ENCODE peak calls at places on chromosomes 12 and 14, in four cellular contexts. W, U, J and O are unnamed samples.

GRCh38 chr12:92654929-92655328 is 47.9 kb upstream of the PLEKHG7 start:
- DNase-seq in W (peak), U (no peak), J (peak), O (no peak)

GRCh38 chr12:62438098-62438692 is 28.4 kb upstream of the MON2 start:
- DNase-seq in W (peak), U (peak), J (no peak), O (no peak)

GRCh38 chr12:1880876-1881275 is 37.6 kb downstream of the CACNA2D4 start:
- DNase-seq in W (no peak), U (no peak), J (no peak), O (peak)

GRCh38 chr12:107468182-107468581 is 217.4 kb upstream of the PWP1 start:
- DNase-seq in W (no peak), U (peak), J (no peak), O (no peak)

GRCh38 chr12:64090047-64090446 is 132.0 kb downstream of the KICS2 start:
- DNase-seq in W (no peak), U (no peak), J (no peak), O (no peak)

GRCh38 chr12:119365451-119365850 is 30.9 kb downstream of the CCDC60 start:
- DNase-seq in W (no peak), U (no peak), J (no peak), O (no peak)

GRCh38 chr14:91252901-91253794 is 8.6 kb upstream of the GPR68 start:
- DNase-seq in W (no peak), U (no peak), J (no peak), O (no peak)

GRCh38 chr12:65685514-65685913 is 138.8 kb upstream of the HMGA2 start:
- DNase-seq in W (peak), U (no peak), J (no peak), O (no peak)

GRCh38 chr12:31749024-31749704 is 20.3 kb upstream of the AMN1 start:
- DNase-seq in W (peak), U (peak), J (peak), O (peak)

GRCh38 chr12:25130741-25131188 is 64.2 kb downstream of the DNAI7 start:
- DNase-seq in W (peak), U (no peak), J (no peak), O (no peak)

GRCh38 chr12:98388126-98388525 is 127.3 kb upstream of the TMPO start:
- DNase-seq in W (no peak), U (no peak), J (no peak), O (no peak)

GRCh38 chr14:21317433-21317832 is 37.5 kb downstream of the RPGRIP1 start:
- DNase-seq in W (no peak), U (no peak), J (no peak), O (no peak)

GRCh38 chr14:101253948-101254347 is 307.3 kb upstream of the DIO3 start:
- DNase-seq in W (no peak), U (no peak), J (no peak), O (peak)

GRCh38 chr14:51750542-51750941 is 98.8 kb downstream of the FRMD6 start:
- DNase-seq in W (no peak), U (no peak), J (no peak), O (no peak)

GRCh38 chr14:75283884-75284563 is 5.4 kb downstream of the FOS start:
- DNase-seq in W (peak), U (no peak), J (no peak), O (no peak)

GRCh38 chr14:74882103-74882920 is 596 bp downstream of the DLST start:
- DNase-seq in W (peak), U (peak), J (no peak), O (no peak)

GRCh38 chr14:88535149-88535548 is 19.7 kb downstream of the PTPN21 start:
- DNase-seq in W (no peak), U (no peak), J (no peak), O (no peak)

GRCh38 chr12:74624206-74624605 is 86.6 kb downstream of the ATXN7L3B start:
- DNase-seq in W (no peak), U (no peak), J (no peak), O (no peak)

GRCh38 chr12:120164293-120164692 is 30.2 kb downstream of the GCN1 start:
- DNase-seq in W (no peak), U (no peak), J (no peak), O (no peak)

GRCh38 chr14:88521818-88522217 is 33.0 kb downstream of the PTPN21 start:
- DNase-seq in W (peak), U (no peak), J (no peak), O (no peak)

GRCh38 chr14:63459738-63460137 is 83.4 kb downstream of the PPP2R5E start:
- DNase-seq in W (no peak), U (no peak), J (no peak), O (no peak)

GRCh38 chr12:32240833-32241232 is 134.2 kb downstream of the BICD1 start:
- DNase-seq in W (peak), U (no peak), J (no peak), O (no peak)

GRCh38 chr12:21516281-21516680 is 9.8 kb upstream of the SPX start:
- DNase-seq in W (no peak), U (no peak), J (no peak), O (no peak)

GRCh38 chr12:45273717-45274271 is 57.9 kb downstream of the ANO6 start:
- DNase-seq in W (peak), U (peak), J (peak), O (no peak)

GRCh38 chr12:99619389-99620158 is 28.0 kb upstream of the GARIN6 start:
- DNase-seq in W (peak), U (no peak), J (no peak), O (no peak)

GRCh38 chr12:62730649-62731377 is 204.1 kb downstream of the PPM1H start:
- DNase-seq in W (peak), U (no peak), J (no peak), O (no peak)

GRCh38 chr12:123085730-123086487 is 65.0 kb downstream of the PITPNM2 start:
- DNase-seq in W (peak), U (no peak), J (peak), O (peak)

GRCh38 chr12:128961308-128961923 is 108.1 kb downstream of the GLT1D1 start:
- DNase-seq in W (no peak), U (no peak), J (no peak), O (no peak)
- TF ChIP-seq CTCF in W (no peak), U (no peak), J (no peak), O (no peak)

GRCh38 chr12:7716391-7716790 is 5.2 kb downstream of the DPPA3 start:
- DNase-seq in W (peak), U (no peak), J (no peak), O (no peak)
- TF ChIP-seq CTCF in W (no peak), U (no peak), J (peak), O (no peak)

DNA sequence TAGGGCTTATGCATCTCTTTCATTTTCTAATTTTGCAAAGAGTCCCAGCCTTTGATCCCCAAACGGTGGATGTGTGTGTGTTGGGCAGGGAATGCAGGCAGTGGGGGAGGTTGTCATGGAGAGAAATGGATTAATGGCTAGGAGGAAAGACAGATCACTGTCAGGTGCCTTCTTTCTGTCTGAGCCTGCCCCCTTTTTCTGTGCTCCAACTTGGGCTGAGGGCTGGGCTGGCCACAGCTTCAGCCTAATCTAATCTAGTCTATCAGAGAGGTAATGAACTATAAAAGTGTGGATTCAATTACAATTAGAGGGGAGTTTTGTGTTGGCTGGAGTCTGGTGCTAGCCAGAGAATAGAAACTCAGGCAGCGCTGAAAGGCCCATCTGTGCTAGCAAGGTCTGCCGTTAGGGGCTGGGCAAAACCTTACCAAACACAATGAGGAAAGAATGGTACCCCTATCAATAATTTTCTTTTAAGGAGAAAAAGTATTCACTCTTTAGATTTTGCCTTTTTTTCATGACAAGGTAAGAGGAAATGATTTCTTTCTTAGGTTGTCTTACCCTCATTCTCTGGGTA is 41.3 kb downstream of the NEUROD4 start:
- DNase-seq in W (no peak), U (no peak), J (no peak), O (no peak)
- TF ChIP-seq CTCF in W (no peak), U (no peak), J (no peak), O (no peak)

GRCh38 chr12:102364709-102365108 is 115.7 kb downstream of the IGF1 start:
- DNase-seq in W (no peak), U (no peak), J (no peak), O (no peak)

GRCh38 chr12:102371177-102371576 is 109.2 kb downstream of the IGF1 start:
- DNase-seq in W (no peak), U (no peak), J (no peak), O (no peak)

GRCh38 chr12:102369876-102370275 is 110.5 kb downstream of the IGF1 start:
- DNase-seq in W (no peak), U (no peak), J (no peak), O (no peak)

DNA sequence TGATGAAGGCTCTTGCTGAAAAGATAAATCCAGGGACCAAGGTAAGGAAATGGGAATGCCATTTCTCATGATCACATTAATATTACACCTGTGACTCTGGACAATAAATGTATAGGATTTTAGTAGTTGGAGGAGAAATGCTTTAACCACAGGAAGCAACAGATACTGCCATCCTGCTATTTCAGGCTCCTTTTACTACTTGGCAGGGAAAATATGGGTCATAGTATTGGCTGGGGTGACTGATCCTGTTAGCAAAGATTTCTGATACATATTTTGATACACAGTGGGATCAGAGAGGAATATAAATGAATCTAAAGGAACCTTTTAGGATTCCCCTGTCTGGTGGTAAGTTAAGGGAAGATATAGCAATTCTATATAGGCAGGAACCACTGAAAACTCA is 115.0 kb downstream of the IGF1 start:
- DNase-seq in W (no peak), U (no peak), J (no peak), O (no peak)
- TF ChIP-seq CTCF in W (no peak), U (no peak), J (no peak), O (no peak)

DNA sequence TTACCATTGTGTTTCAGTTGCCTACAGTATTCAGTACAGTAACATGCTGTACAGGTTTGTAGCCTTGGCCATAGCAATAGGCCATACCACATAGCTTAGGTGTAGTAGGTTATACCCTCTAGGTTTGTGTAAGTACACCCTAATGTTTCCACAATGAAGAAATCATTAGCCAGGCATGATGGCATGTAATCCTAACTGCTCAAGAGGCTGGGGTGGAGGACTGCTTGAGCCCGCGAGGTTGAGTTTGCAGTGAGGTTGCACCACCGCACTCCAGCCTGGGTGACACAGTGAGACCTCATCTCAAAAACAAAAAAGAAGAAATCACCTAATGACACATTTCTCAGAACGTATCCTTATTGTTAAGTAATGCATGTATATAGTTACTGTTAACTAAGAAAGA is 63.2 kb upstream of the KTN1 start:
- DNase-seq in W (no peak), U (no peak), J (no peak), O (no peak)
- TF ChIP-seq CTCF in W (no peak), U (no peak), J (no peak), O (no peak)

DNA sequence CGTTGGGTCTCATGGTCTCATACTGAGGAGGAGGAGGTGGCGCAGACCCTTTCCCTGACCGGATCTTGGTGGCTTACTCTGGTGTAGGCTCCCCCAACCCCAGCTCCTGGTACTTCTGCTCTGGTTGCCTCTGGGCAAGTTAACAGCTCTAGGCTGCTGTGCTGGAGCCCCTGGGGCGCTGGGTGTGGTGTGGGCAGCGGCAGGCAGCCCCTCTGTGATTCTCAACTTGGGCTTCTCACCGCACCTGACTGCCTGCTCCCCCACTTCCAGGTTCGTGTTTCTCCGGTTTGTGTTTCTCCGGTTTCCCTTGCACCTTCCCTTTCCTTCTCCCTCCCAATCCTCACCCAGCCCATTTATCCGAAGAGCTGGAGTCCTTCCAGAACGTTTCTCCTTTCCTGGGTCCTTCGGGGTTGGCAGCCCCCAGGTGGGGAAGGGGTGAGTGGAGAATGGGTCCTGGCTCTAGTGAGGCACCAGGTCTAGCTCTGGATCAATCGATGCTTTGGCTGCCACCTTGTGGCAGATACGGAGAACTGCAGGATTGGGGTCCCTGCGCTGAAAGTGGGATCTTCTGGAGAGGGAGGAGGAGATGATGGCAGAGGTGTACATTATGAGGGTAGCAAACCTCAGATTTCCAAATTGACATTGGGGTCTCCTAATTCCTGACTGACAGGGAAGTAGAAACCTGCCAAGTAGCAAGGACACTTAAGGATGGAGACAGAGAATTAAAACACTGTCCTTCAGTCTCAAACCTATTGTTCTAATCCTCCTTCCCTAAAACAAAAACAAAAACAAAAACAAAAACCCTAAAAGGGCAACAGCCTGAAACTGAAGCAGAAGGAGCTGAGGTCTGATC is 8.3 kb downstream of the CISTR start:
- DNase-seq in W (peak), U (peak), J (no peak), O (no peak)
- TF ChIP-seq CTCF in W (peak), U (peak), J (peak), O (peak)

GRCh38 chr12:49296836-49297694 is 2.1 kb downstream of the PRPH start:
- DNase-seq in W (no peak), U (peak), J (no peak), O (no peak)
- TF ChIP-seq CTCF in W (peak), U (no peak), J (no peak), O (no peak)